ENCODE peak calls at places on chromosomes 6 and 20, in ten cellular contexts. One of them, this sample, is unnamed.

GRCh38 chr6:28812778-28813569 is 110.8 kb downstream of the TRIM27 start:
- DNase-seq in stomach: no peak
- DNase-seq in prostate gland: no peak
- DNase-seq in endothelial cell of umbilical vein: no peak
- DNase-seq in esophagus muscularis mucosa: no peak
- DNase-seq in GM23338: no peak
- DNase-seq in HL-60: no peak
- DNase-seq in transverse colon: no peak
- DNase-seq in SK-N-SH: no peak
- DNase-seq in Panc1: no peak
- DNase-seq in this sample: no peak

GRCh38 chr6:88179692-88180091 is 13.5 kb upstream of the CNR1 start:
- DNase-seq in stomach: no peak
- DNase-seq in prostate gland: no peak
- DNase-seq in endothelial cell of umbilical vein: no peak
- DNase-seq in esophagus muscularis mucosa: no peak
- DNase-seq in GM23338: peak
- DNase-seq in HL-60: no peak
- DNase-seq in transverse colon: no peak
- DNase-seq in SK-N-SH: no peak
- DNase-seq in Panc1: no peak
- DNase-seq in this sample: no peak

GRCh38 chr6:159108438-159108985 is 60.7 kb upstream of the FNDC1 start:
- DNase-seq in stomach: no peak
- DNase-seq in prostate gland: no peak
- DNase-seq in endothelial cell of umbilical vein: no peak
- DNase-seq in esophagus muscularis mucosa: no peak
- DNase-seq in GM23338: no peak
- DNase-seq in HL-60: no peak
- DNase-seq in transverse colon: no peak
- DNase-seq in SK-N-SH: no peak
- DNase-seq in Panc1: no peak
- DNase-seq in this sample: no peak

GRCh38 chr6:25973923-25974555 is 11.4 kb downstream of the TRIM38 start:
- DNase-seq in stomach: peak
- DNase-seq in prostate gland: no peak
- DNase-seq in endothelial cell of umbilical vein: no peak
- DNase-seq in esophagus muscularis mucosa: no peak
- DNase-seq in GM23338: no peak
- DNase-seq in HL-60: no peak
- DNase-seq in transverse colon: no peak
- DNase-seq in SK-N-SH: no peak
- DNase-seq in Panc1: no peak
- DNase-seq in this sample: no peak

GRCh38 chr6:6057442-6058053 is 50.8 kb upstream of the NRN1 start:
- DNase-seq in stomach: no peak
- DNase-seq in prostate gland: no peak
- DNase-seq in endothelial cell of umbilical vein: peak
- DNase-seq in esophagus muscularis mucosa: no peak
- DNase-seq in GM23338: peak
- DNase-seq in HL-60: peak
- DNase-seq in transverse colon: no peak
- DNase-seq in SK-N-SH: peak
- DNase-seq in Panc1: peak
- DNase-seq in this sample: no peak

GRCh38 chr6:125057392-125058246 is 95.4 kb downstream of the RNF217 start:
- DNase-seq in stomach: no peak
- DNase-seq in prostate gland: no peak
- DNase-seq in endothelial cell of umbilical vein: no peak
- DNase-seq in esophagus muscularis mucosa: no peak
- DNase-seq in GM23338: no peak
- DNase-seq in HL-60: no peak
- DNase-seq in transverse colon: no peak
- DNase-seq in SK-N-SH: no peak
- DNase-seq in Panc1: no peak
- DNase-seq in this sample: no peak

GRCh38 chr6:7107578-7108195 is at the start of gene RREB1:
- DNase-seq in stomach: peak
- DNase-seq in prostate gland: peak
- DNase-seq in endothelial cell of umbilical vein: peak
- DNase-seq in esophagus muscularis mucosa: no peak
- DNase-seq in GM23338: peak
- DNase-seq in HL-60: peak
- DNase-seq in transverse colon: peak
- DNase-seq in SK-N-SH: peak
- DNase-seq in Panc1: no peak
- DNase-seq in this sample: peak

GRCh38 chr6:39347906-39348585 is 25.5 kb upstream of the KCNK16 start:
- DNase-seq in stomach: peak
- DNase-seq in prostate gland: peak
- DNase-seq in endothelial cell of umbilical vein: peak
- DNase-seq in esophagus muscularis mucosa: peak
- DNase-seq in GM23338: peak
- DNase-seq in HL-60: no peak
- DNase-seq in transverse colon: peak
- DNase-seq in SK-N-SH: peak
- DNase-seq in Panc1: peak
- DNase-seq in this sample: peak

GRCh38 chr20:53643031-53643832 is 49.6 kb upstream of the ZNF217 start:
- DNase-seq in stomach: peak
- DNase-seq in prostate gland: peak
- DNase-seq in endothelial cell of umbilical vein: peak
- DNase-seq in esophagus muscularis mucosa: no peak
- DNase-seq in GM23338: no peak
- DNase-seq in HL-60: peak
- DNase-seq in transverse colon: peak
- DNase-seq in SK-N-SH: no peak
- DNase-seq in Panc1: no peak
- DNase-seq in this sample: no peak

GRCh38 chr6:65638047-65638831 is 68.8 kb downstream of the EYS start:
- DNase-seq in stomach: no peak
- DNase-seq in prostate gland: no peak
- DNase-seq in endothelial cell of umbilical vein: no peak
- DNase-seq in esophagus muscularis mucosa: no peak
- DNase-seq in GM23338: peak
- DNase-seq in HL-60: no peak
- DNase-seq in transverse colon: peak
- DNase-seq in SK-N-SH: peak
- DNase-seq in Panc1: no peak
- DNase-seq in this sample: no peak

GRCh38 chr6:166168616-166169548 is 1.2 kb upstream of the TBXT start:
- DNase-seq in stomach: no peak
- DNase-seq in prostate gland: no peak
- DNase-seq in endothelial cell of umbilical vein: no peak
- DNase-seq in esophagus muscularis mucosa: no peak
- DNase-seq in GM23338: peak
- DNase-seq in HL-60: no peak
- DNase-seq in transverse colon: no peak
- DNase-seq in SK-N-SH: no peak
- DNase-seq in Panc1: no peak
- DNase-seq in this sample: no peak

GRCh38 chr20:48012401-48012974 is 227.2 kb upstream of the SULF2 start:
- DNase-seq in stomach: no peak
- DNase-seq in prostate gland: no peak
- DNase-seq in endothelial cell of umbilical vein: no peak
- DNase-seq in esophagus muscularis mucosa: no peak
- DNase-seq in GM23338: no peak
- DNase-seq in HL-60: no peak
- DNase-seq in transverse colon: no peak
- DNase-seq in SK-N-SH: peak
- DNase-seq in Panc1: no peak
- DNase-seq in this sample: no peak

GRCh38 chr6:15595461-15596173 is 67.2 kb downstream of the DTNBP1 start:
- DNase-seq in stomach: no peak
- DNase-seq in prostate gland: no peak
- DNase-seq in endothelial cell of umbilical vein: no peak
- DNase-seq in esophagus muscularis mucosa: no peak
- DNase-seq in GM23338: no peak
- DNase-seq in HL-60: peak
- DNase-seq in transverse colon: no peak
- DNase-seq in SK-N-SH: no peak
- DNase-seq in Panc1: no peak
- DNase-seq in this sample: no peak

GRCh38 chr6:95530176-95530799 is 47.0 kb upstream of the MANEA start:
- DNase-seq in stomach: no peak
- DNase-seq in prostate gland: no peak
- DNase-seq in endothelial cell of umbilical vein: no peak
- DNase-seq in esophagus muscularis mucosa: no peak
- DNase-seq in GM23338: peak
- DNase-seq in HL-60: no peak
- DNase-seq in transverse colon: no peak
- DNase-seq in SK-N-SH: no peak
- DNase-seq in Panc1: no peak
- DNase-seq in this sample: no peak

GRCh38 chr6:112983741-112984221 is 636.7 kb downstream of the RFPL4B start:
- DNase-seq in stomach: no peak
- DNase-seq in prostate gland: no peak
- DNase-seq in endothelial cell of umbilical vein: peak
- DNase-seq in esophagus muscularis mucosa: no peak
- DNase-seq in GM23338: peak
- DNase-seq in HL-60: no peak
- DNase-seq in transverse colon: no peak
- DNase-seq in SK-N-SH: no peak
- DNase-seq in Panc1: no peak
- DNase-seq in this sample: no peak

GRCh38 chr20:52150440-52151258 is 40.9 kb downstream of the ZFP64 start:
- DNase-seq in stomach: no peak
- DNase-seq in prostate gland: peak
- DNase-seq in endothelial cell of umbilical vein: peak
- DNase-seq in esophagus muscularis mucosa: no peak
- DNase-seq in GM23338: peak
- DNase-seq in HL-60: no peak
- DNase-seq in transverse colon: no peak
- DNase-seq in SK-N-SH: peak
- DNase-seq in Panc1: peak
- DNase-seq in this sample: no peak

GRCh38 chr20:58224097-58224496 is 4.4 kb downstream of the ANKRD60 start:
- DNase-seq in stomach: no peak
- DNase-seq in prostate gland: no peak
- DNase-seq in endothelial cell of umbilical vein: no peak
- DNase-seq in esophagus muscularis mucosa: no peak
- DNase-seq in GM23338: no peak
- DNase-seq in HL-60: no peak
- DNase-seq in transverse colon: no peak
- DNase-seq in SK-N-SH: no peak
- DNase-seq in Panc1: no peak
- DNase-seq in this sample: no peak

GRCh38 chr20:12311102-12311865 is 393.6 kb downstream of the BTBD3 start:
- DNase-seq in stomach: no peak
- DNase-seq in prostate gland: no peak
- DNase-seq in endothelial cell of umbilical vein: no peak
- DNase-seq in esophagus muscularis mucosa: no peak
- DNase-seq in GM23338: no peak
- DNase-seq in HL-60: no peak
- DNase-seq in transverse colon: no peak
- DNase-seq in SK-N-SH: no peak
- DNase-seq in Panc1: no peak
- DNase-seq in this sample: no peak

GRCh38 chr6:137497722-137498463 is 3.7 kb upstream of the OLIG3 start:
- DNase-seq in stomach: no peak
- DNase-seq in prostate gland: no peak
- DNase-seq in endothelial cell of umbilical vein: no peak
- DNase-seq in esophagus muscularis mucosa: peak
- DNase-seq in GM23338: peak
- DNase-seq in HL-60: no peak
- DNase-seq in transverse colon: no peak
- DNase-seq in SK-N-SH: no peak
- DNase-seq in Panc1: no peak
- DNase-seq in this sample: no peak
- H3K4me3 ChIP-seq in stomach: peak
- H3K4me3 ChIP-seq in prostate gland: no peak
- H3K4me3 ChIP-seq in endothelial cell of umbilical vein: no peak
- H3K4me3 ChIP-seq in esophagus muscularis mucosa: peak
- H3K4me3 ChIP-seq in GM23338: peak
- H3K4me3 ChIP-seq in HL-60: no peak
- H3K4me3 ChIP-seq in transverse colon: peak
- H3K4me3 ChIP-seq in SK-N-SH: no peak
- H3K4me3 ChIP-seq in Panc1: peak
- H3K4me3 ChIP-seq in this sample: peak

GRCh38 chr20:955656-956055 is 39.5 kb upstream of the ANGPT4 start:
- DNase-seq in stomach: no peak
- DNase-seq in prostate gland: no peak
- DNase-seq in endothelial cell of umbilical vein: no peak
- DNase-seq in esophagus muscularis mucosa: no peak
- DNase-seq in GM23338: no peak
- DNase-seq in HL-60: no peak
- DNase-seq in transverse colon: no peak
- DNase-seq in SK-N-SH: no peak
- DNase-seq in Panc1: no peak
- DNase-seq in this sample: no peak
- TF ChIP-seq POLR2AphosphoS5 in stomach: no peak
- TF ChIP-seq POLR2AphosphoS5 in prostate gland: no peak
- TF ChIP-seq POLR2AphosphoS5 in endothelial cell of umbilical vein: no peak
- TF ChIP-seq POLR2AphosphoS5 in esophagus muscularis mucosa: no peak
- TF ChIP-seq POLR2AphosphoS5 in GM23338: no peak
- TF ChIP-seq POLR2AphosphoS5 in HL-60: no peak
- TF ChIP-seq POLR2AphosphoS5 in transverse colon: no peak
- TF ChIP-seq POLR2AphosphoS5 in SK-N-SH: no peak
- TF ChIP-seq POLR2AphosphoS5 in Panc1: no peak
- TF ChIP-seq POLR2AphosphoS5 in this sample: no peak

DNA sequence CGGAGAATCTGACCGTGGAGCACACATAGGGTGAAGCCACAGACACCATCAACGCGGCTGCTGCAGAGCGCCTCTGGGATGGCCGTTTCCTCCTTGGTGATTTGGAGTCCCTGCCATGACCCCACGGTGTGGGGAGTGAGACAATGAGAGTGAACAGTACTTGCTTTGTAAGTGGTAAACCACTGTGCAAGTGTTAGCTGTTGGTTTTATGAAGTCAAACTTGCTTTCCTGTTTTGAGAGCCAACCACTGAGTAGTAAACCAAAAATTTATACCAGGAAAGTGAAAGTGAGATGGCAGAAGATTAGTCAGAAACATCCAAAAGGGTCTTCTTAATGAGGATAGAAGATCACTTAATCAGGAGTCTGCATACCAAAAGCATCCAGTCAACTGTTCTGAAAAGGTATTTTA is 160.7 kb downstream of the FOXC1 start:
- DNase-seq in stomach: no peak
- DNase-seq in prostate gland: no peak
- DNase-seq in endothelial cell of umbilical vein: no peak
- DNase-seq in esophagus muscularis mucosa: no peak
- DNase-seq in GM23338: no peak
- DNase-seq in HL-60: no peak
- DNase-seq in transverse colon: no peak
- DNase-seq in SK-N-SH: no peak
- DNase-seq in Panc1: no peak
- DNase-seq in this sample: no peak
- H3K4me3 ChIP-seq in stomach: no peak
- H3K4me3 ChIP-seq in prostate gland: no peak
- H3K4me3 ChIP-seq in endothelial cell of umbilical vein: no peak
- H3K4me3 ChIP-seq in esophagus muscularis mucosa: no peak
- H3K4me3 ChIP-seq in GM23338: no peak
- H3K4me3 ChIP-seq in HL-60: no peak
- H3K4me3 ChIP-seq in transverse colon: no peak
- H3K4me3 ChIP-seq in SK-N-SH: no peak
- H3K4me3 ChIP-seq in Panc1: no peak
- H3K4me3 ChIP-seq in this sample: no peak

DNA sequence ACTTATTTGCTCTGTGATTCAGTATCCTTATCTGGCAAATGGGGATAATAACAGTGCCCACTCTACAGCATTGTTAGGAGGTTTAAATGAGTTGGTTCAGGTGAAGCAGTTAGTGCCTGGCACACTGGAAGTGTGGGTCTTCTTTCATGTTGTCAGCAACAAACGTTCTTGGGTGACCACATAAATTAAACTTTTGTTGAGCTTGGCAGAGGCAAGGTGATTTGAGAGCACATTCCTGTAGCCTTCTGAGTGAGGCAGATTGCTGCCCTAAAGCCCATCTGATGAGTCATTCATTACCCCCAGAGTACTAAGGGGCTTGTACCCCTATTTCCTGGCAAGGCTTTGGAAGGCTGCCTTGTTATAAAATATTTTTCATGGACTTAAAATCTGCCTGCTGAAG is 25.8 kb downstream of the SEC23B start:
- DNase-seq in stomach: no peak
- DNase-seq in prostate gland: no peak
- DNase-seq in endothelial cell of umbilical vein: no peak
- DNase-seq in esophagus muscularis mucosa: no peak
- DNase-seq in GM23338: no peak
- DNase-seq in HL-60: no peak
- DNase-seq in transverse colon: no peak
- DNase-seq in SK-N-SH: no peak
- DNase-seq in Panc1: no peak
- DNase-seq in this sample: no peak
- TF ChIP-seq POLR2AphosphoS5 in stomach: no peak
- TF ChIP-seq POLR2AphosphoS5 in prostate gland: no peak
- TF ChIP-seq POLR2AphosphoS5 in endothelial cell of umbilical vein: no peak
- TF ChIP-seq POLR2AphosphoS5 in esophagus muscularis mucosa: no peak
- TF ChIP-seq POLR2AphosphoS5 in GM23338: no peak
- TF ChIP-seq POLR2AphosphoS5 in HL-60: no peak
- TF ChIP-seq POLR2AphosphoS5 in transverse colon: no peak
- TF ChIP-seq POLR2AphosphoS5 in SK-N-SH: no peak
- TF ChIP-seq POLR2AphosphoS5 in Panc1: no peak
- TF ChIP-seq POLR2AphosphoS5 in this sample: no peak

This sample was measured in breast epithelium.